ENCODE peak calls at places on chromosomes 7 and 10, in four cellular contexts. M, D, T and I are unnamed samples.

GRCh38 chr7:112437038-112437437 is 13.2 kb upstream of the IFRD1 start:
- DNase-seq in M (peak), D (peak), T (no peak), I (no peak)

GRCh38 chr10:25048463-25048862 is 32.1 kb downstream of the THNSL1 start:
- DNase-seq in M (no peak), D (no peak), T (no peak), I (no peak)

GRCh38 chr7:149027055-149027454 is 1.2 kb downstream of the PDIA4 start:
- DNase-seq in D (no peak), T (peak), M (no peak), I (peak)

GRCh38 chr7:87131806-87132205 is 20.4 kb upstream of the DMTF1 start:
- DNase-seq in T (no peak), D (no peak), M (no peak), I (no peak)

GRCh38 chr10:10053051-10053450 is 964.6 kb upstream of the CELF2 start:
- DNase-seq in T (no peak), M (peak), D (no peak), I (no peak)

GRCh38 chr7:56110611-56111010 is 4.3 kb upstream of the CHCHD2 start:
- DNase-seq in D (no peak), T (peak), M (no peak), I (no peak)

GRCh38 chr10:8752146-8752843 is 697.8 kb downstream of the GATA3 start:
- DNase-seq in T (no peak), M (no peak), D (no peak), I (no peak)

GRCh38 chr10:129599160-129599559 is 132.1 kb downstream of the MGMT start:
- DNase-seq in T (no peak), D (no peak), M (no peak), I (no peak)

GRCh38 chr10:44743539-44743938 is 167.6 kb upstream of the TMEM72 start:
- DNase-seq in M (no peak), D (no peak), T (no peak), I (no peak)

GRCh38 chr10:103543617-103544525 is 50.4 kb downstream of the NEURL1 start:
- DNase-seq in D (no peak), T (no peak), M (no peak), I (no peak)

GRCh38 chr10:103193107-103193819 is at the start of gene NT5C2:
- DNase-seq in T (peak), M (peak), D (peak), I (peak)

GRCh38 chr10:43264987-43265798 is 1.7 kb downstream of the RASGEF1A start:
- DNase-seq in T (no peak), D (no peak), M (no peak), I (no peak)

GRCh38 chr7:85065306-85065705 is 121.5 kb downstream of the SEMA3D start:
- DNase-seq in D (no peak), T (no peak), M (peak), I (peak)

GRCh38 chr7:266851-267840 is 22.8 kb upstream of the FOXL3 start:
- DNase-seq in T (no peak), M (no peak), D (peak), I (no peak)

GRCh38 chr10:50946991-50947781 is 61.8 kb upstream of the A1CF start:
- DNase-seq in T (no peak), D (no peak), M (peak), I (no peak)

GRCh38 chr10:126959906-126960685 is 54.9 kb downstream of the DOCK1 start:
- DNase-seq in T (no peak), M (no peak), D (no peak), I (no peak)

GRCh38 chr7:90740364-90740763 is 144.2 kb downstream of the CDK14 start:
- DNase-seq in D (no peak), T (no peak), M (no peak), I (no peak)

GRCh38 chr10:101189461-101190401 is 39.5 kb downstream of the LBX1 start:
- DNase-seq in M (no peak), D (no peak), T (peak), I (no peak)

GRCh38 chr10:104351067-104351681 is 2.5 kb upstream of the CFAP58 start:
- DNase-seq in D (peak), T (no peak), M (peak), I (peak)

GRCh38 chr7:51666751-51667150 is 350.1 kb upstream of the COBL start:
- DNase-seq in T (no peak), M (no peak), D (no peak), I (no peak)

GRCh38 chr7:36723951-36724664 is at the start of gene AOAH:
- DNase-seq in D (peak), T (no peak), M (no peak), I (no peak)

GRCh38 chr10:53664620-53665019 is 892.0 kb upstream of the MBL2 start:
- DNase-seq in T (no peak), M (no peak), D (peak), I (no peak)

GRCh38 chr7:44617225-44617885 is 10.9 kb downstream of the OGDH start:
- DNase-seq in T (no peak), D (peak), M (peak), I (peak)

GRCh38 chr7:20470726-20471125 is 140.0 kb downstream of the ITGB8 start:
- DNase-seq in D (no peak), M (no peak), T (no peak), I (no peak)

GRCh38 chr7:4805110-4805978 is 29.9 kb downstream of the AP5Z1 start:
- DNase-seq in T (no peak), D (no peak), M (no peak), I (no peak)

GRCh38 chr7:79691094-79691493 is 237.6 kb upstream of the MAGI2 start:
- DNase-seq in D (no peak), T (no peak), M (no peak), I (no peak)

GRCh38 chr7:1542329-1542728 is 11.8 kb downstream of the MAFK start:
- DNase-seq in D (no peak), M (no peak), T (no peak), I (no peak)

GRCh38 chr7:103094102-103094501 is 19.2 kb downstream of the ARMC10 start:
- DNase-seq in D (no peak), T (no peak), M (peak), I (no peak)

GRCh38 chr7:29194594-29195417 is at the start of gene CHN2:
- DNase-seq in D (peak), T (no peak), M (peak), I (peak)

GRCh38 chr7:22841954-22842353 is 19.3 kb upstream of the TOMM7 start:
- DNase-seq in M (peak), T (no peak), D (no peak), I (no peak)

GRCh38 chr10:78332013-78332412 is 298.4 kb downstream of the RPS24 start:
- DNase-seq in M (no peak), T (no peak), D (no peak), I (no peak)

GRCh38 chr7:112990619-112991018 is 96.0 kb downstream of the GPR85 start:
- DNase-seq in T (no peak), D (peak), M (peak), I (no peak)

GRCh38 chr7:139895141-139895829 is 66.2 kb downstream of the TBXAS1 start:
- DNase-seq in D (no peak), M (peak), T (no peak), I (no peak)

GRCh38 chr10:79312601-79313187 is 34.6 kb upstream of the PPIF start:
- DNase-seq in M (no peak), T (no peak), D (no peak), I (no peak)

GRCh38 chr10:49139000-49139865 is 5.4 kb upstream of the FAM170B start:
- DNase-seq in D (no peak), T (no peak), M (peak), I (peak)

GRCh38 chr10:102624751-102625330 is 19.4 kb upstream of the TRIM8 start:
- DNase-seq in T (no peak), D (peak), M (no peak), I (peak)

DNA sequence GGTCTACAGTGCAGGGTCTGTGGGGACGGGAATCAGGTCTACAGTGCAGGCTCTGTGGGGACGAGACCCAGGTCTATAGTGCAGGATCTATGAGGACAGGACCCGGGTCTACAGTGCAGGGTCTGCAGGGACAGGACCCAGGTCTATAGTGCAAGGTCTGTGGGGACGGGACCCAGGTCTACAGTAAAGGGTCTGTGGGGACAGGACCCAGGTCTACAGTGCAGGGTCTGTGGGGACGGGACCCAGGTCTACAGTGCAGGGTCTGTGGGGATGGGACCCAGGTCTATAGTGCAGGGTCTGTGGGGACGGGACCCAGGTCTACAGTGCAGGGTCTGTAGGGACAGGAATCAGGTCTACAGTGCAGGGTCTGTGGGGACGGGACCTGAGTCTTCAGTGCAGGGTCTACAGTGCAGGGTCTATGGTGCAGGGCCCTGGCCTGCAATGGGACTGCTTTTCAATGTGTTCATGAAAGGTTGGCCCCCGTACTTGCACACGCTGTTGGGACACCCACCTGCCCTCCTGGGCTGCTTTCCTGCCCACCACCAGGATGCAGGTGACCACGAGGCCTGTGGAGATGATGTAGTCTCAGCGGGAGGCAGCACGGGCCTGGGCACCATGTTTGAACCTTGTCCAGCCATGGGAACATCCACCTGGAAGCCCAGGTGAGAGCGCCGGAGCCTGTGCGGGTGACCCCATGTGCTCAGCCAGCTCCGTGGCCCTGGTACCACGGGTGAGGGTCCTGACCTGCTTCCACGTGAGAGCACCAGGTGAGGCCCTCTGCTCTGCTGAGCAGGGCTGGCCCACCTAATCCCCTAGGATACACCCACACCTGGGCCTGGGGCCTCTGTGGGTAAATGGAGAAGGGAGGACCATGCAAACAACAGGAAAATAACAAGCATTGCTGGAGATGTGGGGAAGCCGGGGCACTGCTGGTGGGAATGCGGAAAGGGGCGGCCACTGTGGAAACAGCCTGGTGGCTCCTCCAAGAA is 91.4 kb upstream of the DIP2C start:
- DNase-seq in D (no peak), M (no peak), T (no peak), I (no peak)
- H3K4me3 ChIP-seq in D (no peak), M (no peak), T (no peak), I (no peak)

DNA sequence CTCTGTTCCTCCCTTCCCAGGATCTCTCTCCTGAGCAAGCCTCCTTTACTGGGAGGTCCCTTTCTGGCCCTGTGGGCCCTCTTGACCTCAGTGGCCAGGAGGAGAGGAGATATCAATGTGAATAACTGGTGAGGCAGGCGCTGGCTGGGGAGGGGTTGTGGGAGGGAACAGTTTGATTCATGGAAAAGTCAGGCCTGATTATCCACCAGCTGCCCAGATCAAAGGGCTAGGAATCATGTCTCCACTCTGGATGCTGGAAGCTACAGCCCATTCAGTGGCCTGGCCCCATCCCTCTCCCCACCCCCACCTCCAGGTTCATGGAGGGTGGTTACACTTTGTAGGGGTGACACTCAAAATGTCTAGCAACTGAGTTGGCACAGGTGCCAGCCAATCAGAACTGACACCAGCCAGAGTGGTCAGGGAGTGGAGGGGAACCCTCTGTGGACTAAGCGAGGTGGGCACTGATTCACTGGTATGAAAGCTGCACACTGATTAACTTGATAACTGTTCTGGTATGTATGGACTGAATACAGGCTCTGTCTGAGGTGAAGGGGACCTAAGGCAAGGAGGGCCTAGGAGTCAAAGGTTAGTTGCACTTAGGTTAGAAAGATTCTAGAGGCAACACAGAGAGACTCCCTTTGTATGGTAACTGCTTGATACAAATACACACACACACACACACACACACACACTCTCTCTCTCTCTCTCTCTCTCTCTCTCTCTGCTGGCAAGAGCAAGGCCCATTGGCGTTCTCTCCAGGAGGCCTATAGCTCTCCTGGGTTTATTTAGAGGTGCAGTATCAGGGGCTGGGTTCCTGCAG is 4.7 kb downstream of the PRRT4 start:
- DNase-seq in T (no peak), M (no peak), D (no peak), I (no peak)
- H3K4me3 ChIP-seq in T (no peak), M (no peak), D (no peak), I (no peak)

GRCh38 chr10:12264204-12264908 is 68.4 kb downstream of the CDC123 start:
- DNase-seq in M (peak), T (peak), D (peak), I (peak)
- H3K4me3 ChIP-seq in M (peak), T (peak), D (peak), I (peak)

GRCh38 chr7:155456517-155456771 is 1.5 kb upstream of the EN2 start:
- DNase-seq in D (no peak), M (no peak), T (no peak), I (no peak)

GRCh38 chr7:155459133-155459866 is 1.4 kb downstream of the EN2 start:
- DNase-seq in T (no peak), D (no peak), M (no peak), I (no peak)

GRCh38 chr7:155456772-155457543 is 971 bp upstream of the EN2 start:
- DNase-seq in D (peak), T (no peak), M (peak), I (peak)

GRCh38 chr7:155458317-155459132 is 596 bp downstream of the EN2 start:
- DNase-seq in M (no peak), T (no peak), D (no peak), I (no peak)

GRCh38 chr7:155457544-155458316 is at the start of gene EN2:
- DNase-seq in T (no peak), M (no peak), D (peak), I (no peak)
- H3K4me3 ChIP-seq in T (no peak), M (peak), D (peak), I (peak)

DNA sequence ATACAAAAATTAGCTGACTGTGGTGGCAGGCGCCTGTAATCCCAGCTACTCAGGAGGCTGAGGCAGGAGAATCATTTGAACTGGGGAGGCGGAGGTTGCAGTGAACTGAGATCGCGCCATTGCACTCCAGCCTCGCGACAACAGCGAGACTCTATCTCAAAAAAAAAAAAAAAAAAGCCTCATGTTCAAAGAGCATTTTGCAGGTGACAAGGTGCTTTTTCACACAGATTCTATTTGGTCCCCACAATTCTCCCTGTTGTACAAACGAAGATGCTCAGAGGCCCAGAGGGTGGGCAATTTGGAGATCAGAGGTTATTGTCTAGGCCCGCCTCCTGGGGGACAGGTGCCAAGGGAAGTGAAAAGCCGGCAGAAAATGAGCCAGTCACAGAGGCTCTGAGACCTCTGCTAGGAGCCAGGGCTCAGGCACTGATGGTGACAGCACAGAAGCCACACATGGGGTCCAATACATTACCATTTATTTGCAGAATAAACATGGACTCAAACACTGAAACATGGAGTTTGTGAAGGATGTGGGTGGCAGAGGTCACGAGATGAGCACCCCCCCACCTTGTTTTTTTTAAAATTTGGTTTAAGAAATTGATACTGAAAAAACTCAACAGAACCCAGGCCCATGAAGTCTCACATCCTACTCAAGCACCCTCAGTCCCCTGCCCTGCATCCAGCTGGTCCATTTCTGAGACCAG is 882 bp upstream of the GAL3ST4 start:
- DNase-seq in D (no peak), M (no peak), T (peak), I (no peak)
- H3K4me3 ChIP-seq in D (no peak), M (no peak), T (no peak), I (no peak)